ENCODE peak calls at places on chromosomes 5 and 9, in six cellular contexts. W is A549, R is testis, N is H54, E is endothelial cell of umbilical vein, J is HCT116. Y is an unnamed sample.

GRCh38 chr9:133683494-133684460 is 47.6 kb downstream of the DBH start:
- DNase-seq in J (no peak), E (no peak), N (no peak), R (peak), W (no peak), Y (no peak)

GRCh38 chr9:102049586-102050246 is 311.3 kb upstream of the GRIN3A start:
- DNase-seq in W (no peak), E (no peak), J (no peak), R (no peak), N (no peak), Y (no peak)

GRCh38 chr5:80034559-80034958 is 589 bp upstream of the THBS4 start:
- DNase-seq in J (no peak), E (no peak), W (no peak), N (no peak), R (no peak), Y (no peak)

GRCh38 chr9:93132287-93132927 is 1.6 kb downstream of the NINJ1 start:
- DNase-seq in W (peak), J (no peak), R (peak), E (no peak), N (no peak), Y (peak)

GRCh38 chr5:74639538-74640449 is 734 bp downstream of the ENC1 start:
- DNase-seq in R (peak), W (peak), E (peak), N (no peak), J (no peak), Y (peak)

GRCh38 chr5:8462565-8462964 is 593.6 kb downstream of the MTRR start:
- DNase-seq in E (no peak), W (no peak), J (no peak), R (no peak), N (no peak), Y (no peak)

GRCh38 chr9:113988951-113989780 is 88.9 kb downstream of the AMBP start:
- DNase-seq in E (no peak), R (peak), W (no peak), J (no peak), N (no peak), Y (peak)

GRCh38 chr9:81490605-81491331 is 198.6 kb downstream of the TLE1 start:
- DNase-seq in R (no peak), E (peak), J (peak), N (peak), W (peak), Y (no peak)

GRCh38 chr5:172334196-172334595 is 50.6 kb upstream of the UBTD2 start:
- DNase-seq in N (no peak), J (no peak), R (peak), W (peak), E (no peak), Y (no peak)

GRCh38 chr9:6842584-6842947 is 84.8 kb downstream of the KDM4C start:
- DNase-seq in J (no peak), N (no peak), E (peak), W (no peak), R (no peak), Y (no peak)

GRCh38 chr5:10289991-10290390 is 17.7 kb downstream of the CMBL start:
- DNase-seq in E (no peak), J (no peak), W (no peak), N (no peak), R (no peak), Y (no peak)
- TF ChIP-seq POLR2A in E (no peak), J (no peak), W (no peak), N (no peak), R (no peak), Y (no peak)

GRCh38 chr9:19117039-19117716 is 10.1 kb downstream of the PLIN2 start:
- DNase-seq in N (no peak), R (no peak), W (no peak), E (no peak), J (no peak), Y (no peak)
- TF ChIP-seq POLR2A in N (no peak), R (no peak), W (no peak), E (no peak), J (no peak), Y (no peak)

DNA sequence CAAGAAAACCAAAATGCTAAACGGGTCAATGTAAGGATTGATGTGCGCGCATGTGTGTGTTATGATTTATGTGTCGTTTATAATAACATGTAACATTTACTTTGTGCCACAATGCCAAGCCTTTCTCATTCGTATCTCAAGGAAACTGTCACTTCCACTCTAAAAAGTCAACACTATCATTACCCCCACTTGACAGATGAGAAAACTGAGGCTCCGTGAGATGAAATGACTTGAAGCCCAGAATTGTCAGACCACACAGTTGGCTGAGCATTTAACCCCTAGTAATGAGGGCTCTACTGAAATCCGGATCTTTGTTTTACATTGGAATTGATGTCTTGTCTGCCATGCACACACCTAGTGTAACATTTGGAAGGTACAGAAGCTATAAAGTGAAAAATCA is 95.0 kb upstream of the LMX1B start:
- DNase-seq in R (no peak), W (no peak), J (no peak), N (no peak), E (no peak), Y (no peak)
- TF ChIP-seq POLR2A in R (no peak), W (no peak), J (no peak), N (no peak), E (no peak), Y (no peak)

GRCh38 chr9:36078047-36078446 is 41.3 kb downstream of the RECK start:
- DNase-seq in N (no peak), J (no peak), E (no peak), W (no peak), R (no peak), Y (no peak)
- TF ChIP-seq POLR2A in N (no peak), J (no peak), E (no peak), W (no peak), R (no peak), Y (no peak)